ENCODE peak calls at places on chromosomes 12 and 14, in four cellular contexts. E, B, S and Z are unnamed samples.

GRCh38 chr12:89648211-89648930 is 60.3 kb downstream of the ATP2B1 start:
- DNase-seq in E (no peak), B (no peak), S (no peak), Z (peak; percentile 41)

GRCh38 chr12:40146800-40147797 is 41.2 kb upstream of the SLC2A13 start:
- DNase-seq in E (peak; percentile 28), B (no peak), S (no peak), Z (no peak)

GRCh38 chr12:80763874-80764273 is 47.2 kb downstream of the MYF5 start:
- DNase-seq in E (peak; percentile 3), B (no peak), S (no peak), Z (peak; percentile 8)

GRCh38 chr12:92010368-92010767 is 135.3 kb downstream of the BTG1 start:
- DNase-seq in E (no peak), B (no peak), S (no peak), Z (no peak)

GRCh38 chr14:75884198-75884611 is 97.6 kb downstream of the TGFB3 start:
- DNase-seq in E (no peak), B (no peak), S (no peak), Z (no peak)

GRCh38 chr14:104931771-104932675 is 7.3 kb downstream of the PLD4 start:
- DNase-seq in E (no peak), B (no peak), S (no peak), Z (no peak)

GRCh38 chr14:77007975-77008421 is 20.5 kb downstream of the IRF2BPL start:
- DNase-seq in E (no peak), B (no peak), S (no peak), Z (no peak)

GRCh38 chr14:72962829-72963312 is 36.6 kb downstream of the DCAF4 start:
- DNase-seq in E (no peak), B (no peak), S (no peak), Z (peak; percentile 62)

GRCh38 chr14:46048127-46048526 is 603.5 kb downstream of the RPL10L start:
- DNase-seq in E (peak; percentile 2), B (peak; percentile 3), S (no peak), Z (no peak)

GRCh38 chr12:110796952-110797351 is 49.8 kb upstream of the CCDC63 start:
- DNase-seq in E (no peak), B (no peak), S (no peak), Z (peak; percentile 50)

DNA sequence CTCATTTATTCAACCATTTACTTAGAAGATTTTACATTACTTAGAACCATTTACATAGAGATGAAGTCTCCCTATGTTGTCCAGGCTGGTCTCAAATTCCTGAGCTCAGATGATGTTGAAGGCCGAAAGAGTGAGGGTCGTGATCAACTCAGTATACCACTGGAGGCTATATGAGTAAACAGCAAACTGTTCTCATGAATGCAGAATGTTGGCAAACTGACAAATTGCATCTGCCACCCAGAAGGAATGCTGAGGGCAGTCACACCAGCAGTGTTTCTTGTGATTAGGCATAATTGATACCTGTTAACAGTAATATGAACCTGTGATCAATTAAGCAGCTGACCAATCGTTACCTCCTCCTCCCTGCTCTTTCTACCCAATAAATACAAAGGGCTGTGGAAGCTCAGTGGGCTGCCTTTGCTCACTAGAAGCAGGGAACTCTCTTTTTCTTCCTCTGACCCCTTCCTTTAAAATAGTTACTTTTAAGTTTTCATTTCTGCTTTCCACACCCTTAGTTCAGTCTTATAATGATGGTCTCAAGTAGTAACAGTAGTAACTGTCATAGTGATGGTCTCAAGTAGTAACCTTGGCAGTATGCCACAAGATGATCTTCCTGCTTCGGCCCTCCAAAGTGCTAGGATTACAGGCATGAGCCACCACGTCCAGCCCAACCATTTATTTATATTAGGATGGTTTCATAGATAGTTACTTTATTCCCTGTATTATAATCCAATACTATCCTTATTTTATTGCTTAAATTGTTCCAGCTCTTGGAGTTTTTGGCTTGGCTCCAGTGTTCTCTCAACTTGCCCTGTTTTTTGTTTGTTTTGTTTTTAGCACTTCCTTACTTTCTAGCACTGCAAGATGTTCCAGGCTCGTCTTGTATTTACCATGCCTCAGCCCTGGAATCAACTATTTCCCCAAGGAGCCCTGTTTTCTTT is 25.8 kb downstream of the LIMA1 start:
- DNase-seq in E (no peak), B (no peak), S (no peak), Z (no peak)
- TF ChIP-seq SPI1 in E (no peak), B (no peak), S (no peak), Z (no peak)

GRCh38 chr12:132201391-132202120 is 57.3 kb downstream of the NOC4L start:
- DNase-seq in E (no peak), B (no peak), S (no peak), Z (no peak)
- TF ChIP-seq SPI1 in E (no peak), B (no peak), S (no peak), Z (no peak)

DNA sequence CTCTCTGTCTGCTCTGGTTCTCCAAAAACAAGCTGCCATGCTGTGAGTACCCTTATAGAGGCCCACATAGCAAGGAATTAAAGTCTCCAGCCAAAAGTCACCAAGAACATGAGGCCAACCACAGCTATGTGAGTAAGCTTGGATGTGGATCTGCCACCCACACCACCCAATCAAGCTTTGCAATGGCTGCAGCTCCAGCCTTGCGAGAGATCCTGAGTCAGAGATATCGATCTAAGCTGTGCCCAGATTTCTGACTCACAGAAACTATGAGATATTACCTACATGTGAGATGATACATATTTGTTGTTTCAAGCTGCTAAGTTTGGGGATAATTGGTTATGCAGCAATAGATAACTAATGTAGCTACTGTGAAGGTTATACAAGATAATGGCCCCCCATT is 15.5 kb upstream of the TMEM233 start:
- DNase-seq in E (no peak), B (no peak), S (no peak), Z (no peak)
- TF ChIP-seq SPI1 in E (no peak), B (no peak), S (no peak), Z (no peak)

DNA sequence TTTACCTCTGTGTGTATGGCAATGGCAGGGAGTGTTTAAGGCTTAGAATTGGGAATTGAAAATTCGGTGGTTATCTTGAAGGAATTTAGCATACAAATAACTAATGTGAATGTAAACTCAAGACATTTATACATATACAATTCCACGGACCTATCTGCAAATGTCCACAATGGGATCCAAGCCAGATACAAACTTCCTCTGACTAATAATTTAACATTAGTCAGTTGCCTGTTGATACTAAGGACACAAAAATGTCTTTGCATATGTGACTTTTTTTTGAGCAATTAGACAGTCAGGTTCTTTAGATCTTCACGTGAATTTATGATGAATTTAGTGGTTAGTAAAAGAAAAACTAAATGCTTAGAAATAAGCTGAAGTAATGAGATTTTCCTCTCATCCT is 40.5 kb downstream of the ESR2 start:
- DNase-seq in E (no peak), B (no peak), S (no peak), Z (no peak)
- TF ChIP-seq SPI1 in E (no peak), B (no peak), S (no peak), Z (no peak)

DNA sequence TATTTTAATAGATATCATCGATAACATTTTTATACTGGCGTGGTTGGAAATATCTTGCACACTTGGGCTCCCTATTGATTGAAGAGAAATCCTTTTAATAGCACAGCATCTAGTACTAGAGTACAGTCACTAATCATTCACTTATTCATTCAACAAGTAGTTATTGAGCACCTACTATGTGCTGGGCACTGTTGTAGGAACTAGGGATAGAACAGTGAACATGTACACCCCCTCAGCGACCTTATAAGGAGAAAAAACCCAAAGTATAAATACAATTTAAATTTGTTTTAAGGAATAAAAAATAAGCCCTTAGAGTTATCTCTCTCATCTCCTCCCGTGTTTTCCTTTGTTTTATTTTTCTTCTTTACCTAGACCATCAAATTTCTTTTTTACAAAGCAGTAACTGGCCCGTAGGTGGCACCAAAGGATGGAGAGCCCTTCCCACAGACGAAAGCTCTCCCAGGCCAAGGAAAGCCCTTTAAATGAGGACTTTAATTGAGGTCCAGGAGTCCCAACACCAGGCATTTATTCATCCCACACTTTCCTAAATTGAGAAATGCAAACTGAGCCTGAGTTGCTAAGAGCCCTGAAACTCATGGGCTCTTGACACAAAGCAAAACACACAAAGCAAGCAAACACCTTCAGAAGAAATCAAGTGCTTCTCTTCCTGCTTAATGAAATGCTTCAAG is 29.0 kb downstream of the PEBP1 start:
- DNase-seq in E (peak; percentile 12), B (no peak), S (no peak), Z (no peak)
- TF ChIP-seq SPI1 in E (no peak), B (no peak), S (no peak), Z (no peak)